ENCODE peak calls at places on chromosome 3, in eight cellular contexts. One of them, this sample, is unnamed.
A peak's percentile ranks its signal among the peaks of the same experiment; 100 is the strongest.

GRCh38 chr3:14506626-14507344 is 33.4 kb downstream of the GRIP2 start:
- DNase-seq in GM10248: no peak
- DNase-seq in activated B cell treated with CpG ODN at 0.5 μM for 24 hours: no peak
- DNase-seq in upper lobe of right lung: peak; percentile 40
- DNase-seq in K562: no peak
- DNase-seq in MM.1S: no peak
- DNase-seq in stomach: no peak
- DNase-seq in fibroblast of lung: no peak
- DNase-seq in this sample: no peak

GRCh38 chr3:12869025-12869695 is 27.8 kb upstream of the RPL32 start:
- DNase-seq in upper lobe of right lung: peak; percentile 82
- DNase-seq in K562: peak; percentile 92
- DNase-seq in MM.1S: peak; percentile 31
- DNase-seq in GM10248: peak; percentile 81
- DNase-seq in stomach: peak; percentile 76
- DNase-seq in fibroblast of lung: no peak
- DNase-seq in activated B cell treated with CpG ODN at 0.5 μM for 24 hours: peak; percentile 50
- DNase-seq in this sample: no peak

GRCh38 chr3:123871946-123872345 is 12.2 kb downstream of the MYLK start:
- DNase-seq in activated B cell treated with CpG ODN at 0.5 μM for 24 hours: no peak
- DNase-seq in MM.1S: no peak
- DNase-seq in stomach: no peak
- DNase-seq in GM10248: no peak
- DNase-seq in K562: no peak
- DNase-seq in upper lobe of right lung: no peak
- DNase-seq in fibroblast of lung: peak; percentile 82
- DNase-seq in this sample: no peak

GRCh38 chr3:129003578-129004112 is 2.5 kb downstream of the EFCC1 start:
- DNase-seq in stomach: peak; percentile 75
- DNase-seq in fibroblast of lung: no peak
- DNase-seq in GM10248: no peak
- DNase-seq in K562: no peak
- DNase-seq in upper lobe of right lung: peak; percentile 86
- DNase-seq in activated B cell treated with CpG ODN at 0.5 μM for 24 hours: peak; percentile 34
- DNase-seq in MM.1S: peak; percentile 82
- DNase-seq in this sample: no peak

GRCh38 chr3:45832691-45833090 is 9.2 kb downstream of the LZTFL1 start:
- DNase-seq in activated B cell treated with CpG ODN at 0.5 μM for 24 hours: no peak
- DNase-seq in fibroblast of lung: no peak
- DNase-seq in GM10248: no peak
- DNase-seq in K562: no peak
- DNase-seq in upper lobe of right lung: no peak
- DNase-seq in MM.1S: no peak
- DNase-seq in stomach: no peak
- DNase-seq in this sample: no peak

GRCh38 chr3:177150218-177150916 is 46.9 kb downstream of the TBL1XR1 start:
- DNase-seq in K562: no peak
- DNase-seq in activated B cell treated with CpG ODN at 0.5 μM for 24 hours: no peak
- DNase-seq in GM10248: no peak
- DNase-seq in MM.1S: no peak
- DNase-seq in fibroblast of lung: peak; percentile 47
- DNase-seq in upper lobe of right lung: no peak
- DNase-seq in stomach: no peak
- DNase-seq in this sample: no peak

GRCh38 chr3:156561533-156561932 is 6.6 kb upstream of the SSR3 start:
- DNase-seq in fibroblast of lung: no peak
- DNase-seq in stomach: no peak
- DNase-seq in GM10248: no peak
- DNase-seq in upper lobe of right lung: no peak
- DNase-seq in activated B cell treated with CpG ODN at 0.5 μM for 24 hours: no peak
- DNase-seq in K562: no peak
- DNase-seq in MM.1S: no peak
- DNase-seq in this sample: no peak

GRCh38 chr3:10999516-10999915 is 7.0 kb downstream of the SLC6A1 start:
- DNase-seq in K562: no peak
- DNase-seq in activated B cell treated with CpG ODN at 0.5 μM for 24 hours: no peak
- DNase-seq in fibroblast of lung: no peak
- DNase-seq in MM.1S: no peak
- DNase-seq in GM10248: no peak
- DNase-seq in upper lobe of right lung: no peak
- DNase-seq in stomach: no peak
- DNase-seq in this sample: no peak

GRCh38 chr3:197103766-197104165 is 74.1 kb upstream of the MELTF start:
- DNase-seq in upper lobe of right lung: no peak
- DNase-seq in stomach: no peak
- DNase-seq in MM.1S: no peak
- DNase-seq in GM10248: no peak
- DNase-seq in fibroblast of lung: peak; percentile 60
- DNase-seq in K562: no peak
- DNase-seq in activated B cell treated with CpG ODN at 0.5 μM for 24 hours: no peak
- DNase-seq in this sample: no peak

GRCh38 chr3:126537116-126537729 is 13.3 kb downstream of the CHST13 start:
- DNase-seq in activated B cell treated with CpG ODN at 0.5 μM for 24 hours: peak; percentile 4
- DNase-seq in K562: no peak
- DNase-seq in GM10248: no peak
- DNase-seq in stomach: no peak
- DNase-seq in MM.1S: no peak
- DNase-seq in upper lobe of right lung: peak; percentile 48
- DNase-seq in fibroblast of lung: no peak
- DNase-seq in this sample: peak; percentile 27

GRCh38 chr3:126540946-126541627 is 17.1 kb downstream of the CHST13 start:
- DNase-seq in K562: peak; percentile 21
- DNase-seq in MM.1S: no peak
- DNase-seq in upper lobe of right lung: peak; percentile 6
- DNase-seq in GM10248: no peak
- DNase-seq in stomach: no peak
- DNase-seq in activated B cell treated with CpG ODN at 0.5 μM for 24 hours: no peak
- DNase-seq in fibroblast of lung: no peak
- DNase-seq in this sample: no peak

GRCh38 chr3:168025076-168025475 is 70.6 kb downstream of the GOLIM4 start:
- DNase-seq in activated B cell treated with CpG ODN at 0.5 μM for 24 hours: no peak
- DNase-seq in GM10248: no peak
- DNase-seq in stomach: no peak
- DNase-seq in MM.1S: no peak
- DNase-seq in K562: no peak
- DNase-seq in upper lobe of right lung: no peak
- DNase-seq in fibroblast of lung: peak; percentile 17
- DNase-seq in this sample: no peak

GRCh38 chr3:1037631-1038030 is 55.2 kb upstream of the CNTN6 start:
- DNase-seq in MM.1S: no peak
- DNase-seq in activated B cell treated with CpG ODN at 0.5 μM for 24 hours: no peak
- DNase-seq in upper lobe of right lung: no peak
- DNase-seq in K562: no peak
- DNase-seq in fibroblast of lung: peak; percentile 1
- DNase-seq in stomach: no peak
- DNase-seq in GM10248: no peak
- DNase-seq in this sample: no peak

DNA sequence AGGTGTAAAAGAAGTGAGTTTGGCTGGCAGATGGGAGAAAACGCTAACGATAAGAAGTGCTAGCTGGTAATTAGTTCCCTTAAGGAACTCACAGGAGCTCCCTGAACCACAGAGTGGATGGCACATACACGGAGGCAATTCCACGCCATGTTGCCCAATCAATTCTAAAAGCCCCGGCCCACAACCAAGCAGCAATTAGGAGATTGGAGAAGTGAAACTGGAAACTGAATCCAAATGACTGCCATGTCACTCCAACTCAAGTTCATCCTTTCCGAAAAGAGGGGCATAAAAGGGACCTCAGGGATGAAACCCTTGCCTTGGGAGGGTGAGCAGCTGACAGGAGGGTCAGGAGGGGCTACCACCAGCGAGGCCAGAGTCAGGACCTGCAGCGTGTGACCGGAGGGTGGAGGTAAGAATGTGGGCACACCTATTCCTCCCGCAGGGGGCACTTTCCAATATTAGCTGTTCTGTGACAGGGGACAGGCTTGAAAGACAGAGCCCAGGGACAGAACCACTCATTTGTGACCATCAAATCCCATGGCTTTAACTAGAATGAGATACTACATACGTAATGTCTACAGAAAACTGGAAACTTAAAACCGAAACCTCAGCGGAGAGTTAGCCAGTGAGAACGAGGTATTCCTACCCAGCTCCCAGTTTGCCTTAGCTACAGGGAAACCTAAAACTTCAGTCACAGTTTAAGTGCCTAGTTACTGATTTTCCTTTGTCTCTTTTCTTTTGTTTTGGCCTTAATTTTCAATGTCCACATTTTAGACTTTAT is 95.3 kb upstream of the OXTR start:
- DNase-seq in K562: no peak
- DNase-seq in GM10248: no peak
- DNase-seq in MM.1S: no peak
- DNase-seq in fibroblast of lung: no peak
- DNase-seq in upper lobe of right lung: no peak
- DNase-seq in stomach: no peak
- DNase-seq in activated B cell treated with CpG ODN at 0.5 μM for 24 hours: no peak
- DNase-seq in this sample: peak; percentile 60
- TF ChIP-seq CTCF in K562: no peak
- TF ChIP-seq CTCF in GM10248: no peak
- TF ChIP-seq CTCF in MM.1S: no peak
- TF ChIP-seq CTCF in fibroblast of lung: no peak
- TF ChIP-seq CTCF in upper lobe of right lung: no peak
- TF ChIP-seq CTCF in stomach: no peak
- TF ChIP-seq CTCF in activated B cell treated with CpG ODN at 0.5 μM for 24 hours: no peak
- TF ChIP-seq CTCF in this sample: no peak

DNA sequence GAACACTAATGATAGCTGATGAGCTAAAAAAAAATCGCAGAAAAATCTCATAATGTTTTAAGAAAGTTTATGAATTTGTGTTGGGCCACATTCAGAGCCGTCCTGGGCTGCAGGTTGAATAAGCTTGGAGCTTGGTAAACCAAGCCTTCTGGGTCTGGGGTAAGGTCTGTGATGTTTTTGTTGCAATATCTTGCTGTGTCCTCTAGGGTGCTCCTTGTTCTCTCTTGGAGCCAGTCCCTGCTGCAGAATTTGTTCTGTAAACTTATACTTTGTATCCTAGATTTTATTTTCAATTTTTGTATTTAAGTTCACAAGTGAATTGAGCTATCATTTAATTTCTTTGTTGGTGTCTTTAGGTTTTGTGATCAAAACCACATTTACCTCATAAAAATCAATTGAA is 143.7 kb downstream of the NR1D2 start:
- DNase-seq in upper lobe of right lung: no peak
- DNase-seq in GM10248: peak; percentile 20
- DNase-seq in MM.1S: peak; percentile 18
- DNase-seq in fibroblast of lung: peak; percentile 11
- DNase-seq in stomach: no peak
- DNase-seq in activated B cell treated with CpG ODN at 0.5 μM for 24 hours: no peak
- DNase-seq in K562: peak; percentile 66
- DNase-seq in this sample: no peak
- TF ChIP-seq CTCF in upper lobe of right lung: peak; percentile 37
- TF ChIP-seq CTCF in GM10248: peak; percentile 21
- TF ChIP-seq CTCF in MM.1S: peak; percentile 44
- TF ChIP-seq CTCF in fibroblast of lung: peak; percentile 63
- TF ChIP-seq CTCF in stomach: peak; percentile 8
- TF ChIP-seq CTCF in activated B cell treated with CpG ODN at 0.5 μM for 24 hours: no peak
- TF ChIP-seq CTCF in K562: peak; percentile 65
- TF ChIP-seq CTCF in this sample: no peak

GRCh38 chr3:64717411-64717810 is 29.6 kb upstream of the ADAMTS9 start:
- DNase-seq in fibroblast of lung: no peak
- DNase-seq in stomach: no peak
- DNase-seq in GM10248: no peak
- DNase-seq in activated B cell treated with CpG ODN at 0.5 μM for 24 hours: no peak
- DNase-seq in MM.1S: no peak
- DNase-seq in upper lobe of right lung: no peak
- DNase-seq in K562: no peak
- DNase-seq in this sample: no peak

GRCh38 chr3:64715211-64715982 is 27.6 kb upstream of the ADAMTS9 start:
- DNase-seq in fibroblast of lung: no peak
- DNase-seq in upper lobe of right lung: no peak
- DNase-seq in stomach: no peak
- DNase-seq in GM10248: no peak
- DNase-seq in MM.1S: no peak
- DNase-seq in activated B cell treated with CpG ODN at 0.5 μM for 24 hours: no peak
- DNase-seq in K562: no peak
- DNase-seq in this sample: no peak

GRCh38 chr3:64716110-64716509 is 28.3 kb upstream of the ADAMTS9 start:
- DNase-seq in activated B cell treated with CpG ODN at 0.5 μM for 24 hours: no peak
- DNase-seq in stomach: no peak
- DNase-seq in K562: no peak
- DNase-seq in GM10248: no peak
- DNase-seq in MM.1S: no peak
- DNase-seq in upper lobe of right lung: no peak
- DNase-seq in fibroblast of lung: peak; percentile 80
- DNase-seq in this sample: no peak

DNA sequence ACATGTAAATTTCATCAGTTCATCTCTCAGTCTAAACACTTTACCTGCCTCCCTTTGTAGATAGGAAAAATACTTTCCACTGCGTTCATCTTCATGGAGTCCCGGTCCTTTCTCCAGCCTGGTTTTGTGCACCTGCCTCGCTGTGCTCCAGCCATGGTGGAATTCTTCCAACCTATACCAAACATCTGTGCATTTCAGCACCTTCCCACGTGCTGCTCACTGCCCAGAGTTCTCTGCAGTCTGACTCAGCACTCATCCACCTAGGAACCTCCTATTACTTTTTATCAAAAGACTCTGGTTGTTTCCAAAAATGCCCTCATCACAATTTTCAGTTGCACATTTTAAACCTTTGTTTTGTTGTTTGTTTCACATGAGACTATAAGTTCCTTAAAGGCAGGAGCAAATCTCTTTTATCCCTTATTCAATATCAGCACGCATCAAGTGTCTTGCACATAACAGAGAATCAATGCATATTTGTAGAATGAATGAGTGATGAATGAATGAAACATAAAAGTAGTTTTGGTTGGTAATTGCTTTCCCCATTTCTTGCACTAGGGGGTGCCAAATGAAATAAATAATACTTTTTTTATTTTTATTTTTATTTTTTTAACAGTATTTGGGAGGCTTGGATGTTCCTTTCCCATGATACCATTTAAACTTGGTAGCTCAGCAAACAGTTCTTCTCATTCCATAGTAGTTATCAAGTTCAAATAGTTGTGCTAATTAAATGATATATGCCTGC is 30.2 kb upstream of the ADAMTS9 start:
- DNase-seq in activated B cell treated with CpG ODN at 0.5 μM for 24 hours: no peak
- DNase-seq in GM10248: no peak
- DNase-seq in K562: peak; percentile 6
- DNase-seq in stomach: no peak
- DNase-seq in fibroblast of lung: no peak
- DNase-seq in MM.1S: no peak
- DNase-seq in upper lobe of right lung: no peak
- DNase-seq in this sample: no peak
- TF ChIP-seq CTCF in activated B cell treated with CpG ODN at 0.5 μM for 24 hours: no peak
- TF ChIP-seq CTCF in GM10248: no peak
- TF ChIP-seq CTCF in K562: peak; percentile 50
- TF ChIP-seq CTCF in stomach: no peak
- TF ChIP-seq CTCF in fibroblast of lung: peak; percentile 59
- TF ChIP-seq CTCF in MM.1S: peak; percentile 26
- TF ChIP-seq CTCF in upper lobe of right lung: peak; percentile 57
- TF ChIP-seq CTCF in this sample: no peak

DNA sequence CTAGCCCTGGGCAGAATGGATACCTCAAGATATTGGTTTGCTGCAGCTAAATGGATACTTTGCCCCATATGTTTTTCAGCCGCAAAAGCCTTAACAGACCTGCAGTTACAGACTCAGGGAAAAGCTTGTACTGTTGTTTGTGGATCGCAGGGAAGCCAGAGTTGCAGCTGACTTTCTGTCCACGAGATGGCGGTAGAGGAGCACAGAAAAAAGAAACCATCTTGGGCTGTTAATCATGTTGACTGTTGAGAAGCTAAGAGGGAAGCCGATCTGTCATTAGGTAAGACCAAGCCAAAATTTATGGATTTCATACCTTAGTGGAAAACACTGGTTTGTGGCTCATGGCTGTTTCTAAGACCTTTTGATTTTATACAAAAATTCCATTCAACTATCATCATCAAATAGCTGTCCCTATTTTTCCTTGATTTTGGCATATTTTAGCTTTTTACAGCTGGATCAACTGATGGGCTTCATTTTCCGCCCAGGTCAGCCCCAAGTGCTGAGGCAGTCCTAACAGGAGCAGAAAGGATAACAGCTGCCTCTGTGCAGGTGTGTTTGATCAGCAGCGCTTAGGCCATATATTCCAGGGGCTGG is 205.7 kb upstream of the ZPLD1 start:
- DNase-seq in fibroblast of lung: peak; percentile 50
- DNase-seq in stomach: peak; percentile 80
- DNase-seq in activated B cell treated with CpG ODN at 0.5 μM for 24 hours: peak; percentile 62
- DNase-seq in K562: peak; percentile 39
- DNase-seq in MM.1S: peak; percentile 75
- DNase-seq in GM10248: peak; percentile 27
- DNase-seq in upper lobe of right lung: peak; percentile 67
- DNase-seq in this sample: peak; percentile 59
- TF ChIP-seq CTCF in fibroblast of lung: peak; percentile 99
- TF ChIP-seq CTCF in stomach: peak; percentile 93
- TF ChIP-seq CTCF in activated B cell treated with CpG ODN at 0.5 μM for 24 hours: no peak
- TF ChIP-seq CTCF in K562: peak; percentile 82
- TF ChIP-seq CTCF in MM.1S: peak; percentile 96
- TF ChIP-seq CTCF in GM10248: peak; percentile 92
- TF ChIP-seq CTCF in upper lobe of right lung: peak; percentile 95
- TF ChIP-seq CTCF in this sample: peak; percentile 86